ENCODE peak calls at places on chromosome 20, in six cellular contexts. X, R, E, Q, M and D are unnamed samples.

GRCh38 chr20:59010321-59010994 is 3.4 kb upstream of the CTSZ start:
- DNase-seq in X (no peak), R (no peak), E (no peak), Q (no peak), M (no peak), D (no peak)

GRCh38 chr20:59571591-59572314 is 32.6 kb upstream of the PHACTR3 start:
- DNase-seq in X (peak; percentile 87), R (peak; percentile 69), E (peak; percentile 12), Q (peak; percentile 52), M (peak; percentile 91), D (no peak)

GRCh38 chr20:64129146-64129782 is 21.9 kb upstream of the NPBWR2 start:
- DNase-seq in X (no peak), R (no peak), E (no peak), Q (no peak), M (no peak), D (no peak)

GRCh38 chr20:16020971-16021370 is 552.3 kb downstream of the KIF16B start:
- DNase-seq in X (no peak), R (peak; percentile 48), E (no peak), Q (no peak), M (no peak), D (no peak)

GRCh38 chr20:2914160-2914559 is 40.9 kb downstream of the PTPRA start:
- DNase-seq in X (no peak), R (no peak), E (no peak), Q (peak; percentile 9), M (no peak), D (no peak)

GRCh38 chr20:1674361-1674760 is 16.8 kb upstream of the SIRPG start:
- DNase-seq in X (no peak), R (no peak), E (no peak), Q (no peak), M (no peak), D (no peak)

GRCh38 chr20:60535211-60535610 is 577.0 kb downstream of the CDH26 start:
- DNase-seq in X (no peak), R (no peak), E (no peak), Q (no peak), M (no peak), D (no peak)

GRCh38 chr20:10660661-10661060 is 13.1 kb downstream of the JAG1 start:
- DNase-seq in X (no peak), R (no peak), E (no peak), Q (no peak), M (no peak), D (no peak)

GRCh38 chr20:46013826-46014516 is 5.3 kb downstream of the MMP9 start:
- DNase-seq in X (peak; percentile 97), R (peak; percentile 68), E (peak; percentile 56), Q (peak; percentile 59), M (peak; percentile 84), D (no peak)

GRCh38 chr20:10855031-10855430 is 181.2 kb upstream of the JAG1 start:
- DNase-seq in X (no peak), R (no peak), E (no peak), Q (no peak), M (no peak), D (no peak)

GRCh38 chr20:54648421-54649142 is 173.2 kb downstream of the DOK5 start:
- DNase-seq in X (no peak), R (no peak), E (no peak), Q (no peak), M (no peak), D (no peak)
- TF ChIP-seq REST in X (no peak), R (no peak), E (no peak), Q (no peak), M (no peak), D (no peak)

GRCh38 chr20:19903168-19903676 is 113.9 kb upstream of the NAA20 start:
- DNase-seq in X (peak; percentile 10), R (no peak), E (no peak), Q (peak; percentile 75), M (no peak), D (no peak)
- TF ChIP-seq CTCF in X (no peak), R (no peak), E (no peak), Q (no peak), M (no peak), D (no peak)

GRCh38 chr20:52167232-52167840 is 24.2 kb downstream of the ZFP64 start:
- DNase-seq in X (no peak), R (no peak), E (no peak), Q (no peak), M (no peak), D (no peak)
- H3K27ac ChIP-seq in X (no peak overlapping the region), R (no peak overlapping the region), E (no peak overlapping the region), Q (no peak overlapping the region), M (no peak overlapping the region), D (no peak overlapping the region)

GRCh38 chr20:38473353-38473795 is 731 bp downstream of the RALGAPB start:
- DNase-seq in X (no peak), R (no peak), E (no peak), Q (peak; percentile 17), M (no peak), D (no peak)
- TF ChIP-seq REST in X (no peak), R (no peak), E (no peak), Q (no peak), M (no peak), D (no peak)

DNA sequence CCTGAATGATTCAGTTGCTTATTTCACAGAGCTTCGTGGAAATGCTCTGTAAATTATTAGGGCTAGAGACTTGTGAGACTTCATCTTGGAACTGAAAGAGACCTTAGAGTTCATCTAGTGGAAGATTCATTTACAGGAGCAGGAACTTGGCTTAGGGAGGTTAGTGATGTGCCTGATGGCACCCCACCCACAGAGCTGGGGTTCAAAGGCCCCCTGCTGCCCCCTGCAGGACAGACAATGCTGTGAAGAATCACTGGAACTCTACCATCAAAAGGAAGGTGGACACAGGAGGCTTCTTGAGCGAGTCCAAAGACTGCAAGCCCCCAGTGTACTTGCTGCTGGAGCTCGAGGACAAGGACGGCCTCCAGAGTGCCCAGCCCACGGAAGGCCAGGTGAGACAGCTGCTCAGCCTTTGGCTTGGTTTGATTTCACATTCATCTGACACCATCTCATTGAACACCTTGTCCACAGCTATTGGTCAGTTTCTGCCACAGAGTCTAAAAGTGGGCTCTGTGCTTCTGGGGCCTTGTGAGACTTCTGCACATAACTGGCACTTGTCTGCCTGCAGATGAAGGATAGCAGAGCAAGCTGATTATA is 25.1 kb downstream of the MYBL2 start:
- DNase-seq in X (peak; percentile 74), R (peak; percentile 64), E (peak; percentile 29), Q (peak; percentile 68), M (peak; percentile 82), D (peak; percentile 27)
- TF ChIP-seq CTCF in X (peak; percentile 67), R (peak; percentile 71), E (peak; percentile 60), Q (peak; percentile 64), M (peak; percentile 73), D (no peak)

GRCh38 chr20:53872561-53873248 is 197.7 kb downstream of the BCAS1 start:
- DNase-seq in X (no peak), R (no peak), E (no peak), Q (no peak), M (no peak), D (no peak)
- H3K27ac ChIP-seq in X (peak overlapping the region; percentile 56), R (peak overlapping the region; percentile 86), E (no peak overlapping the region), Q (peak overlapping the region; percentile 4), M (peak overlapping the region; percentile 77), D (peak overlapping the region; percentile 100)

DNA sequence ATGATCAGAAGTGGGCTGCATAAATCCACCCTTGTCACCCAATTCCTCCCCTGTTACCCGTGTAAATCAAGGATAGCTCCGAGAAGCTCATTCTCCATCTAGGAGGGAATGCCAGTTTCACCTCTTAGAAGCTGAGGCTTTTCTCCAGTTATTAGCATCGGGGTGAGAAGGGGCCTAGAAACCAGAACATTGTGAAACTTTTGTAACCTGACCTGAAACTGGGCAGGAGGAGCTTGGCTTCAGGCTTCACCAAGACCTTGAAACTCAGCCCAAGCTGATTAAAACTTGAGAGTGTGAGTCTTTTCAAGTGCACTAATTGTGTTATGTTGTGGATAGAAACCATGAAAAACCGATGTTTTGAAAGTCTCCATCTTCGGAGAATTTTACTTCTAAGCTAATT is 103.1 kb downstream of the BMP2 start:
- DNase-seq in X (no peak), R (no peak), E (no peak), Q (no peak), M (no peak), D (no peak)
- TF ChIP-seq REST in X (no peak), R (no peak), E (no peak), Q (no peak), M (no peak), D (no peak)

GRCh38 chr20:48624315-48625020 is 203.3 kb downstream of the PREX1 start:
- DNase-seq in X (peak; percentile 52), R (no peak), E (no peak), Q (no peak), M (no peak), D (no peak)
- TF ChIP-seq CTCF in X (no peak), R (no peak), E (no peak), Q (no peak), M (no peak), D (no peak)

GRCh38 chr20:62643521-62644043 is 1.3 kb downstream of the SLCO4A1 start:
- DNase-seq in X (no peak), R (no peak), E (no peak), Q (no peak), M (no peak), D (no peak)
- H3K27ac ChIP-seq in X (no peak overlapping the region), R (no peak overlapping the region), E (peak overlapping the region; percentile 90), Q (peak overlapping the region; percentile 83), M (peak overlapping the region; percentile 65), D (peak overlapping the region; percentile 96)

GRCh38 chr20:33444797-33445560 is 1.4 kb upstream of the SNTA1 start:
- DNase-seq in X (peak; percentile 46), R (no peak), E (no peak), Q (no peak), M (no peak), D (no peak)

GRCh38 chr20:33442136-33443005 is 1.2 kb downstream of the SNTA1 start:
- DNase-seq in X (no peak), R (no peak), E (no peak), Q (no peak), M (no peak), D (no peak)

GRCh38 chr20:33441142-33441955 is 2.2 kb downstream of the SNTA1 start:
- DNase-seq in X (peak; percentile 57), R (no peak), E (no peak), Q (no peak), M (no peak), D (no peak)

GRCh38 chr20:33443512-33444239 is at the start of gene SNTA1:
- DNase-seq in X (peak; percentile 93), R (peak; percentile 84), E (no peak), Q (peak; percentile 77), M (peak; percentile 99), D (no peak)

GRCh38 chr20:33443006-33443511 is 504 bp downstream of the SNTA1 start:
- DNase-seq in X (peak; percentile 47), R (peak; percentile 17), E (no peak), Q (no peak), M (no peak), D (no peak)
- TF ChIP-seq REST in X (no peak), R (no peak), E (no peak), Q (no peak), M (no peak), D (no peak)